ENCODE peak calls at places on chromosome 13, in seven cellular contexts. L is lung; C is dorsolateral prefrontal cortex; M is fibroblast of mammary gland; B is Caco-2; H is CD8-positive, alpha-beta T cell; Z is breast epithelium. Y is an unnamed sample.

GRCh38 chr13:28558126-28558525 is 63.2 kb upstream of the FLT1 start:
- DNase-seq in L (no peak), C (no peak), M (peak), B (no peak), H (no peak), Z (no peak), Y (no peak)

GRCh38 chr13:113555141-113555540 is 29.4 kb upstream of the TFDP1 start:
- DNase-seq in L (peak), C (no peak), M (no peak), B (no peak), H (no peak), Z (no peak), Y (no peak)

GRCh38 chr13:104414181-104414580 is 1348.0 kb upstream of the SLC10A2 start:
- DNase-seq in L (no peak), C (no peak), M (no peak), B (no peak), H (no peak), Z (no peak), Y (no peak)

GRCh38 chr13:101053289-101053688 is 363.0 kb downstream of the NALCN start:
- DNase-seq in L (no peak), C (no peak), M (no peak), B (no peak), H (no peak), Z (no peak), Y (no peak)

GRCh38 chr13:106772202-106772601 is 204.3 kb upstream of the ARGLU1 start:
- DNase-seq in L (no peak), C (no peak), M (no peak), B (no peak), H (no peak), Z (no peak), Y (no peak)

GRCh38 chr13:100140441-100140840 is 51.5 kb downstream of the PCCA start:
- DNase-seq in L (no peak), C (no peak), M (no peak), B (no peak), H (no peak), Z (no peak), Y (no peak)

GRCh38 chr13:43273362-43273761 is 250.0 kb downstream of the DNAJC15 start:
- DNase-seq in L (no peak), C (no peak), M (peak), B (no peak), H (no peak), Z (no peak), Y (no peak)

GRCh38 chr13:101690871-101691270 is 238.4 kb downstream of the ITGBL1 start:
- DNase-seq in L (no peak), C (no peak), M (no peak), B (no peak), H (no peak), Z (no peak), Y (no peak)

GRCh38 chr13:23427342-23428182 is 5.9 kb downstream of the SACS start:
- DNase-seq in L (no peak), C (no peak), M (peak), B (no peak), H (no peak), Z (peak), Y (no peak)

GRCh38 chr13:34748078-34748477 is 194.0 kb upstream of the NBEA start:
- DNase-seq in L (peak), C (no peak), M (peak), B (no peak), H (no peak), Z (no peak), Y (no peak)

DNA sequence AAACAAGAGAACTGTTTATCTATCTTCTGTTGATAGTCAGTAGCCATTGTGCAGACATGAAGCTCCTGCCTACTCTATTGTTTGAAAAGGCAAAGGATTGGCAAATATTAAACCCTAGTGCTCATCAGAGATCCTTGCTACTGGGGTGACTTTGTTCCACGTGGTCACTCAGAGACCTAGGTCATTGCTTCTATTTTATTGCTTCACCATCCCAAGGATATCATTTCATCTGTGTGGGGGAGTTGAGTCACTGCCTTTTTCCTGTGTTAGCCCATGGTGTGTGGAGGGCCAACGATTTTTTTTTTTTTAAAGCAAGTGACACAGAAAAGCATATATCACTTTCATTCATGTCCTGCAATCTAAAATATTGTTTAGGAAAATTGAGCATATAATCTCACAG is 254.1 kb upstream of the RXFP2 start:
- DNase-seq in L (no peak), C (no peak), M (peak), B (peak), H (no peak), Z (no peak), Y (no peak)
- H3K4me3 ChIP-seq in L (no peak), C (no peak), M (no peak), B (no peak), H (no peak), Z (no peak), Y (no peak)

DNA sequence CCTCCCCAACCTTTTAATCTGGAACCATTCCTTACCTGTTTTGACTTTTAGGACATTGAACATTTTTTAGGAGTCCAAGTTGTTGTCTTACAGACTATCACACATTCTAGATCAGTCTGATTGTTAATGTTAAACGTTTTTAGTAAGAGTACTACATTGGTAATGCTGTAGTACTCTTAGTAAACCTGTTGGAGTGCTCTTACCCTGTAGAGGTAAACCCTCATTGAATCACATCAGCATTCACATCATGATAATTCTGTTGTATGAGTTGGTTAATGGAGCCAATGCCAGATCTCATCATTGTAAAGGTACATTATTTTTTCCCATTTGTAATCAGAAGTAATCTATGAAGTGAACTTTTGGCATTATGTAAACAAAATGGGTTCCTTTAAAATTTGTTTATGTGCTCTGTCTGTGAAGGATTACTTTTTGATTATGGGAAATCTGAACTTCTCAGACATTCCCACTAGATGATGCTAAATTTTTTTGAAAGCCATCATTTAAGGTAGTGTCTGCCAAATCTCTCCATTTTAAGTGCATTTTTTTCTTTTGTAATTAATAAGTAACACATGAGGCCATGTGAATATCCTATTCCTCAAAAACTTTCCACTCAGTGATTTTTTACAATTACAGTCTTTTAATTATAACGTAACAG is 55.2 kb downstream of the VWA8 start:
- DNase-seq in L (no peak), C (no peak), M (peak), B (peak), H (no peak), Z (no peak), Y (peak)
- TF ChIP-seq CTCF in L (peak), C (peak), M (peak), B (peak), H (peak), Z (peak), Y (peak)

GRCh38 chr13:75739244-75739868 is 103.2 kb downstream of the LMO7 start:
- DNase-seq in L (no peak), C (no peak), M (peak), B (no peak), H (no peak), Z (no peak), Y (no peak)
- H3K4me3 ChIP-seq in L (no peak), C (no peak), M (no peak), B (no peak), H (no peak), Z (no peak), Y (no peak)

DNA sequence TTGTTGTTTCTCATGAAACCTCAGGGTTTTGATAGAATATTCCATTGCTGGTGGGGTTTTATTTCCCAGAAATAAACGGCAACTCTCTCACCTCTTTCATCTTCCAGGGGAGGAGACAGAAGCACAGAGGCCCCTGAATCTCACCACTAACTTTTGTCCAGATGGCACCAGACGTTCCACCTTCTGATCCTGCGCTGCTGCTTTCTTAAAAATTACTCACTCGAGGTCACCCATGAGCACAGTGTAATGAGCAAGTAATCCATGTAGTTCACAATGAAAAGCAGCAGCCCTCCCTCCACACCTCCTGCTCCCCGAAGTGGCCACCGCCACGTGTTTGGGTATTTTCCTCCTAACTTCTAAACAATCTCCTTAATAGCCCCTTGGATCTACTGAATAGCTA is 51.3 kb downstream of the TEX29 start:
- DNase-seq in L (peak), C (no peak), M (peak), B (no peak), H (no peak), Z (no peak), Y (no peak)
- TF ChIP-seq CTCF in L (no peak), C (no peak), M (no peak), B (no peak), H (no peak), Z (no peak), Y (no peak)

GRCh38 chr13:40657307-40657706 is 9.1 kb downstream of the FOXO1 start:
- DNase-seq in L (no peak), C (no peak), M (no peak), B (no peak), H (no peak), Z (no peak), Y (no peak)

GRCh38 chr13:40662866-40663265 is 3.6 kb downstream of the FOXO1 start:
- DNase-seq in L (no peak), C (no peak), M (no peak), B (no peak), H (no peak), Z (no peak), Y (no peak)

GRCh38 chr13:40660692-40661091 is 5.7 kb downstream of the FOXO1 start:
- DNase-seq in L (no peak), C (no peak), M (no peak), B (no peak), H (no peak), Z (no peak), Y (no peak)

GRCh38 chr13:40657961-40658360 is 8.5 kb downstream of the FOXO1 start:
- DNase-seq in L (no peak), C (no peak), M (peak), B (no peak), H (no peak), Z (no peak), Y (no peak)

GRCh38 chr13:40660270-40660669 is 6.2 kb downstream of the FOXO1 start:
- DNase-seq in L (no peak), C (no peak), M (no peak), B (no peak), H (no peak), Z (no peak), Y (no peak)
- H3K4me3 ChIP-seq in L (no peak), C (no peak), M (no peak), B (no peak), H (no peak), Z (peak), Y (no peak)

DNA sequence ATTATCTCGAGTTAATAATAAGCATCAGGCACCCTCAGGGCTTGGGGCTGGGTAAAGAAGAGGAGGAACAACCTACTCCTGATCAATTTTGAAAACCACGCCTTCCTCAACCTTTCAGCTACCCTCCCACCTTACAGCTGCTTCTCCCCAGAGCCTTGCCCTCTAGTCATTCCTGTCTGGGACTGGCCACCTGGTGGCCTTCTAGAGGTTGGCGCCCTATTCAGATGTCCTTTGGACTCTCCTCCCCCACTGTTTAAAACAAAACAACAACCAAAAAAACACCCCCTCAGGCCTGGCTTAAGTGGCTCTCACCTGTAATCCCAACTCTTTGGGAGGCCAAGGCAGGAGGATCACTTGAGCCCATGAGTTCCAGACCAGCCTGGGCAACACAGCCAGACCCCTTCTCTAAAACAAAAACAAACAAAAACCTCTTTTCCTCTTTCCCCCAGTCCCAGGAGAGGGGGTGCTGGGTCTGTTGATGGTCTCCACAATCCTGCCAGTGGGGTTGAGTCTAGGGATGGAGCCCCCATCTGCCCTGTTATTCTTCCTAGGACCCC is 62.3 kb downstream of the CCDC70 start:
- DNase-seq in L (no peak), C (no peak), M (no peak), B (peak), H (no peak), Z (no peak), Y (no peak)
- TF ChIP-seq CTCF in L (no peak), C (no peak), M (peak), B (peak), H (no peak), Z (peak), Y (peak)

GRCh38 chr13:110479648-110480047 is 81.9 kb downstream of the RAB20 start:
- DNase-seq in L (no peak), C (no peak), M (peak), B (no peak), H (no peak), Z (no peak), Y (no peak)
- H3K4me3 ChIP-seq in L (no peak), C (no peak), M (no peak), B (no peak), H (no peak), Z (no peak), Y (no peak)

GRCh38 chr13:90238433-90238832 is 1109.1 kb upstream of the MIR17HG start:
- DNase-seq in L (no peak), C (no peak), M (no peak), B (no peak), H (no peak), Z (no peak), Y (no peak)

GRCh38 chr13:90230311-90230710 is 1117.2 kb upstream of the MIR17HG start:
- DNase-seq in L (no peak), C (no peak), M (no peak), B (no peak), H (no peak), Z (no peak), Y (no peak)

GRCh38 chr13:90232291-90232690 is 1115.2 kb upstream of the MIR17HG start:
- DNase-seq in L (no peak), C (no peak), M (no peak), B (no peak), H (no peak), Z (no peak), Y (no peak)

GRCh38 chr13:90237852-90238251 is 1109.6 kb upstream of the MIR17HG start:
- DNase-seq in L (no peak), C (no peak), M (no peak), B (no peak), H (no peak), Z (no peak), Y (no peak)

DNA sequence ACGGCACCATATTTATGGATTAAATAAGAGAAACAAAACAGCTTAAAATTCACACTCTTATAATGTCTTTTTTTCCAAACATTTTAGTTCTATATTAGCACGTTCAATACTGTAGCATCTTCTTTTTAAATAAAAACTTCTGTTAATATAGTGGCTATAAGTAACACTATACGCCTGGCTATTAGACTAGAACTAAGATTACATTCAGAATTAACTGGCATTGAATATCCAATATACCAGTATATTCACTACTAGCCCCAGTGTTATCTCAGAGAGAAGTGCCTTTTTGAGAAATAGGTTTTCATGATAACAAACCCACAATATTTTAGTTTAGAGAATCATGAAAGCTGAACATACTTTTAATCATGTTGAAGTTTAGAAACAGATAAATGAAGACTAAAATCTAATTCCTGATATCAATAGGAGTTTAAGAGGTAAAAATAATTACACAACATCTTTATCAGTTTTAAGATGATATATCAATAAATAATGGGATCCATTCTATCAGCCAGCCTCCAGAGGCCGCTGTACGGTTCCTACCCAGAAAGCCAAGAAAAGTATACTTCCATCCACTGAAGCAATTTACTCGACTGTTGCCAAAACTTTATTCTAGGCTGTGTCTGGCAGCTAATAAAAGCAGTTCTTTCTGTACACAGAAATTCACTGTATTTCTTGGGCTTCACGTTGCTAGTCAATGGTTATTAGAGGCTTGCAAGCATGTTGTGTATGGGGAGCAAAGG is 1113.4 kb upstream of the MIR17HG start:
- DNase-seq in L (no peak), C (no peak), M (peak), B (no peak), H (no peak), Z (no peak), Y (no peak)
- TF ChIP-seq CTCF in L (no peak), C (no peak), M (peak), B (peak), H (no peak), Z (no peak), Y (no peak)

DNA sequence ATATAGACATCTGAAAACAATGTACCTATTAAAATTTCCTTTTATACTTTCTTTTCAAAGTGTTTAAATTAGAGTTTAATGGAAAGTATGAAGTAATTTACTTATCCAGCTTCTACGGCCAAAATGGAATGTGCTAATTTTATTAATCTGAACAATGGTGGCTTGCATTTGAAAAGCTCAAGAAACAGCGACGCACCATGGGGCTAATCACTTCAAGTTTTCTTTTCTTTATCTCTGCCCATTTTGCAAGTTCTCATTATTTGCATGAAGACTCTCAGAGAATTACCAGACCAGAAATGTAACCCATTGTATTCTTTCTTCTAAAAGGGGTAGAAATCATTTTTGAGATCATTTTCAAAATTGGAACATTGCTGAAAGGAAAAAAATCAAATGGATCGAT is 204.0 kb upstream of the STARD13 start:
- DNase-seq in L (no peak), C (no peak), M (no peak), B (no peak), H (no peak), Z (no peak), Y (no peak)
- H3K4me3 ChIP-seq in L (no peak), C (no peak), M (no peak), B (no peak), H (no peak), Z (no peak), Y (no peak)

Y was measured in GM12864.